ENCODE peak calls at places on chromosome 7, in ten cellular contexts. One of them, this sample, is unnamed.

GRCh38 chr7:13017325-13017853 is 330.0 kb downstream of the ARL4A start:
- DNase-seq in epithelial cell of esophagus: peak; percentile 92
- DNase-seq in adrenal gland: no peak
- DNase-seq in colonic mucosa: no peak
- DNase-seq in IMR-90: peak; percentile 88
- DNase-seq in suprapubic skin: no peak
- DNase-seq in prostate gland: no peak
- DNase-seq in choroid plexus epithelial cell: peak; percentile 86
- DNase-seq in OCI-LY7: no peak
- DNase-seq in coronary artery: no peak
- DNase-seq in this sample: no peak

GRCh38 chr7:17304926-17305325 is 6.5 kb downstream of the AHR start:
- DNase-seq in epithelial cell of esophagus: peak; percentile 95
- DNase-seq in adrenal gland: peak; percentile 27
- DNase-seq in colonic mucosa: no peak
- DNase-seq in IMR-90: peak; percentile 88
- DNase-seq in suprapubic skin: no peak
- DNase-seq in prostate gland: peak; percentile 52
- DNase-seq in choroid plexus epithelial cell: peak; percentile 92
- DNase-seq in OCI-LY7: no peak
- DNase-seq in coronary artery: no peak
- DNase-seq in this sample: peak; percentile 84

GRCh38 chr7:130151591-130152269 is 53.5 kb downstream of the TMEM209 start:
- DNase-seq in epithelial cell of esophagus: no peak
- DNase-seq in adrenal gland: no peak
- DNase-seq in colonic mucosa: no peak
- DNase-seq in IMR-90: peak; percentile 23
- DNase-seq in suprapubic skin: no peak
- DNase-seq in prostate gland: no peak
- DNase-seq in choroid plexus epithelial cell: peak; percentile 36
- DNase-seq in OCI-LY7: no peak
- DNase-seq in coronary artery: no peak
- DNase-seq in this sample: peak; percentile 74

GRCh38 chr7:123022576-123022975 is 27.1 kb upstream of the TAS2R16 start:
- DNase-seq in epithelial cell of esophagus: no peak
- DNase-seq in adrenal gland: no peak
- DNase-seq in colonic mucosa: no peak
- DNase-seq in IMR-90: no peak
- DNase-seq in suprapubic skin: no peak
- DNase-seq in prostate gland: no peak
- DNase-seq in choroid plexus epithelial cell: peak; percentile 80
- DNase-seq in OCI-LY7: no peak
- DNase-seq in coronary artery: no peak
- DNase-seq in this sample: peak; percentile 3

GRCh38 chr7:54841772-54842707 is 83.0 kb upstream of the SEC61G start:
- DNase-seq in epithelial cell of esophagus: peak; percentile 29
- DNase-seq in adrenal gland: no peak
- DNase-seq in colonic mucosa: peak; percentile 31
- DNase-seq in IMR-90: peak; percentile 95
- DNase-seq in suprapubic skin: no peak
- DNase-seq in prostate gland: no peak
- DNase-seq in choroid plexus epithelial cell: peak; percentile 67
- DNase-seq in OCI-LY7: peak; percentile 12
- DNase-seq in coronary artery: no peak
- DNase-seq in this sample: peak; percentile 80

GRCh38 chr7:132771301-132771730 is 195.0 kb upstream of the PLXNA4 start:
- DNase-seq in epithelial cell of esophagus: peak; percentile 5
- DNase-seq in adrenal gland: no peak
- DNase-seq in colonic mucosa: no peak
- DNase-seq in IMR-90: no peak
- DNase-seq in suprapubic skin: no peak
- DNase-seq in prostate gland: no peak
- DNase-seq in choroid plexus epithelial cell: no peak
- DNase-seq in OCI-LY7: no peak
- DNase-seq in coronary artery: no peak
- DNase-seq in this sample: no peak

GRCh38 chr7:151793531-151793935 is 83.4 kb downstream of the PRKAG2 start:
- DNase-seq in epithelial cell of esophagus: no peak
- DNase-seq in adrenal gland: no peak
- DNase-seq in colonic mucosa: no peak
- DNase-seq in IMR-90: no peak
- DNase-seq in suprapubic skin: peak; percentile 88
- DNase-seq in prostate gland: no peak
- DNase-seq in choroid plexus epithelial cell: no peak
- DNase-seq in OCI-LY7: no peak
- DNase-seq in coronary artery: peak; percentile 82
- DNase-seq in this sample: peak; percentile 25

GRCh38 chr7:78225534-78225933 is 427.0 kb downstream of the PHTF2 start:
- DNase-seq in epithelial cell of esophagus: no peak
- DNase-seq in adrenal gland: no peak
- DNase-seq in colonic mucosa: no peak
- DNase-seq in IMR-90: peak; percentile 59
- DNase-seq in suprapubic skin: no peak
- DNase-seq in prostate gland: no peak
- DNase-seq in choroid plexus epithelial cell: peak; percentile 44
- DNase-seq in OCI-LY7: no peak
- DNase-seq in coronary artery: no peak
- DNase-seq in this sample: peak; percentile 53

GRCh38 chr7:132321387-132321786 is 254.9 kb downstream of the PLXNA4 start:
- DNase-seq in epithelial cell of esophagus: no peak
- DNase-seq in adrenal gland: no peak
- DNase-seq in colonic mucosa: no peak
- DNase-seq in IMR-90: no peak
- DNase-seq in suprapubic skin: no peak
- DNase-seq in prostate gland: no peak
- DNase-seq in choroid plexus epithelial cell: peak; percentile 20
- DNase-seq in OCI-LY7: no peak
- DNase-seq in coronary artery: no peak
- DNase-seq in this sample: peak; percentile 31

GRCh38 chr7:135879238-135879637 is 97.9 kb downstream of the MTPN start:
- DNase-seq in epithelial cell of esophagus: peak; percentile 39
- DNase-seq in adrenal gland: no peak
- DNase-seq in colonic mucosa: no peak
- DNase-seq in IMR-90: peak; percentile 42
- DNase-seq in suprapubic skin: no peak
- DNase-seq in prostate gland: no peak
- DNase-seq in choroid plexus epithelial cell: peak; percentile 67
- DNase-seq in OCI-LY7: no peak
- DNase-seq in coronary artery: no peak
- DNase-seq in this sample: peak; percentile 18

GRCh38 chr7:135670179-135670578 is 7.9 kb downstream of the STMP1 start:
- DNase-seq in epithelial cell of esophagus: peak; percentile 77
- DNase-seq in adrenal gland: no peak
- DNase-seq in colonic mucosa: no peak
- DNase-seq in IMR-90: peak; percentile 86
- DNase-seq in suprapubic skin: no peak
- DNase-seq in prostate gland: no peak
- DNase-seq in choroid plexus epithelial cell: peak; percentile 67
- DNase-seq in OCI-LY7: no peak
- DNase-seq in coronary artery: no peak
- DNase-seq in this sample: peak; percentile 84

GRCh38 chr7:231030-231857 is 38.9 kb downstream of the FAM20C start:
- DNase-seq in epithelial cell of esophagus: no peak
- DNase-seq in adrenal gland: no peak
- DNase-seq in colonic mucosa: no peak
- DNase-seq in IMR-90: no peak
- DNase-seq in suprapubic skin: no peak
- DNase-seq in prostate gland: no peak
- DNase-seq in choroid plexus epithelial cell: no peak
- DNase-seq in OCI-LY7: no peak
- DNase-seq in coronary artery: no peak
- DNase-seq in this sample: no peak

GRCh38 chr7:153380636-153381035 is 621.1 kb downstream of the ACTR3B start:
- DNase-seq in epithelial cell of esophagus: no peak
- DNase-seq in adrenal gland: no peak
- DNase-seq in colonic mucosa: no peak
- DNase-seq in IMR-90: no peak
- DNase-seq in suprapubic skin: no peak
- DNase-seq in prostate gland: no peak
- DNase-seq in choroid plexus epithelial cell: no peak
- DNase-seq in OCI-LY7: no peak
- DNase-seq in coronary artery: no peak
- DNase-seq in this sample: no peak

GRCh38 chr7:74579800-74580685 is 77.5 kb upstream of the GTF2I start:
- DNase-seq in epithelial cell of esophagus: peak; percentile 47
- DNase-seq in adrenal gland: no peak
- DNase-seq in colonic mucosa: peak; percentile 89
- DNase-seq in IMR-90: peak; percentile 36
- DNase-seq in suprapubic skin: no peak
- DNase-seq in prostate gland: no peak
- DNase-seq in choroid plexus epithelial cell: peak; percentile 71
- DNase-seq in OCI-LY7: no peak
- DNase-seq in coronary artery: peak; percentile 81
- DNase-seq in this sample: peak; percentile 42

GRCh38 chr7:150363872-150364271 is 4.8 kb upstream of the REPIN1 start:
- DNase-seq in epithelial cell of esophagus: no peak
- DNase-seq in adrenal gland: no peak
- DNase-seq in colonic mucosa: no peak
- DNase-seq in IMR-90: no peak
- DNase-seq in suprapubic skin: no peak
- DNase-seq in prostate gland: no peak
- DNase-seq in choroid plexus epithelial cell: no peak
- DNase-seq in OCI-LY7: peak; percentile 72
- DNase-seq in coronary artery: no peak
- DNase-seq in this sample: no peak
- H3K4me3 ChIP-seq in epithelial cell of esophagus: no peak overlapping the region
- H3K4me3 ChIP-seq in adrenal gland: no peak overlapping the region
- H3K4me3 ChIP-seq in colonic mucosa: no peak overlapping the region
- H3K4me3 ChIP-seq in IMR-90: no peak overlapping the region
- H3K4me3 ChIP-seq in suprapubic skin: no peak overlapping the region
- H3K4me3 ChIP-seq in prostate gland: no peak overlapping the region
- H3K4me3 ChIP-seq in choroid plexus epithelial cell: no peak overlapping the region
- H3K4me3 ChIP-seq in OCI-LY7: peak overlapping the region; percentile 12
- H3K4me3 ChIP-seq in coronary artery: no peak overlapping the region
- H3K4me3 ChIP-seq in this sample: no peak overlapping the region

GRCh38 chr7:137606061-137606674 is 240.6 kb downstream of the DGKI start:
- DNase-seq in epithelial cell of esophagus: peak; percentile 54
- DNase-seq in adrenal gland: no peak
- DNase-seq in colonic mucosa: no peak
- DNase-seq in IMR-90: peak; percentile 71
- DNase-seq in suprapubic skin: no peak
- DNase-seq in prostate gland: no peak
- DNase-seq in choroid plexus epithelial cell: peak; percentile 78
- DNase-seq in OCI-LY7: peak; percentile 46
- DNase-seq in coronary artery: no peak
- DNase-seq in this sample: peak; percentile 74
- TF ChIP-seq CTCF in epithelial cell of esophagus: peak; percentile 11
- TF ChIP-seq CTCF in adrenal gland: peak; percentile 28
- TF ChIP-seq CTCF in colonic mucosa: no peak
- TF ChIP-seq CTCF in IMR-90: peak; percentile 56
- TF ChIP-seq CTCF in suprapubic skin: no peak
- TF ChIP-seq CTCF in prostate gland: no peak
- TF ChIP-seq CTCF in choroid plexus epithelial cell: peak; percentile 40
- TF ChIP-seq CTCF in OCI-LY7: peak; percentile 83
- TF ChIP-seq CTCF in coronary artery: no peak
- TF ChIP-seq CTCF in this sample: peak; percentile 53

GRCh38 chr7:51217804-51218203 is 98.8 kb downstream of the COBL start:
- DNase-seq in epithelial cell of esophagus: no peak
- DNase-seq in adrenal gland: no peak
- DNase-seq in colonic mucosa: no peak
- DNase-seq in IMR-90: no peak
- DNase-seq in suprapubic skin: no peak
- DNase-seq in prostate gland: no peak
- DNase-seq in choroid plexus epithelial cell: no peak
- DNase-seq in OCI-LY7: no peak
- DNase-seq in coronary artery: no peak
- DNase-seq in this sample: no peak

GRCh38 chr7:51210766-51211165 is 105.8 kb downstream of the COBL start:
- DNase-seq in epithelial cell of esophagus: no peak
- DNase-seq in adrenal gland: no peak
- DNase-seq in colonic mucosa: no peak
- DNase-seq in IMR-90: no peak
- DNase-seq in suprapubic skin: no peak
- DNase-seq in prostate gland: no peak
- DNase-seq in choroid plexus epithelial cell: no peak
- DNase-seq in OCI-LY7: no peak
- DNase-seq in coronary artery: no peak
- DNase-seq in this sample: no peak

GRCh38 chr7:51214098-51214497 is 102.5 kb downstream of the COBL start:
- DNase-seq in epithelial cell of esophagus: no peak
- DNase-seq in adrenal gland: no peak
- DNase-seq in colonic mucosa: no peak
- DNase-seq in IMR-90: no peak
- DNase-seq in suprapubic skin: no peak
- DNase-seq in prostate gland: no peak
- DNase-seq in choroid plexus epithelial cell: no peak
- DNase-seq in OCI-LY7: no peak
- DNase-seq in coronary artery: no peak
- DNase-seq in this sample: no peak

GRCh38 chr7:51209426-51209825 is 107.2 kb downstream of the COBL start:
- DNase-seq in epithelial cell of esophagus: no peak
- DNase-seq in adrenal gland: no peak
- DNase-seq in colonic mucosa: no peak
- DNase-seq in IMR-90: no peak
- DNase-seq in suprapubic skin: no peak
- DNase-seq in prostate gland: no peak
- DNase-seq in choroid plexus epithelial cell: no peak
- DNase-seq in OCI-LY7: no peak
- DNase-seq in coronary artery: no peak
- DNase-seq in this sample: no peak

GRCh38 chr7:51213618-51214017 is 103.0 kb downstream of the COBL start:
- DNase-seq in epithelial cell of esophagus: no peak
- DNase-seq in adrenal gland: no peak
- DNase-seq in colonic mucosa: no peak
- DNase-seq in IMR-90: no peak
- DNase-seq in suprapubic skin: no peak
- DNase-seq in prostate gland: no peak
- DNase-seq in choroid plexus epithelial cell: no peak
- DNase-seq in OCI-LY7: no peak
- DNase-seq in coronary artery: no peak
- DNase-seq in this sample: no peak
- H3K4me3 ChIP-seq in epithelial cell of esophagus: no peak overlapping the region
- H3K4me3 ChIP-seq in adrenal gland: no peak overlapping the region
- H3K4me3 ChIP-seq in colonic mucosa: no peak overlapping the region
- H3K4me3 ChIP-seq in IMR-90: no peak overlapping the region
- H3K4me3 ChIP-seq in suprapubic skin: no peak overlapping the region
- H3K4me3 ChIP-seq in prostate gland: no peak overlapping the region
- H3K4me3 ChIP-seq in choroid plexus epithelial cell: no peak overlapping the region
- H3K4me3 ChIP-seq in OCI-LY7: no peak overlapping the region
- H3K4me3 ChIP-seq in coronary artery: no peak overlapping the region
- H3K4me3 ChIP-seq in this sample: no peak overlapping the region

DNA sequence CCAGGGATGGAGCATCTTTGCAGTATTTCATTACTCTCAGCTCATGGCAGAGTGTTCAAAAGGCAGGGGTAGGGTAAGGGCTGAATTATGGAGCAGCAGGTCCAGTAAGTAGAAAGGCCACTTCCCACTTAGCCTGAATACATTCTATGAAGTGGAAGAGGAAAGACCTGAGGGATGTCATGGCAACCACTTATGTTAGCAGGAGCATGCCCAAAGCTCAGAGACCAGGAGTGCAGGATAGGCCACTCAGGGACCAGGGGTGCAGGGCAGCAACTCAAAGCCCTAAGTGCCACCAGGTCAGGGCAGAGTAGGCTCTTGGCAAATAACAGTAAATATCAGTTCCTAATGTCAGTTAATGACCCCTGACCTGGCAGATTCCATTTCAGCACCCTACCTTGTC is 3.6 kb downstream of the SRI start:
- DNase-seq in epithelial cell of esophagus: no peak
- DNase-seq in adrenal gland: no peak
- DNase-seq in colonic mucosa: no peak
- DNase-seq in IMR-90: no peak
- DNase-seq in suprapubic skin: no peak
- DNase-seq in prostate gland: no peak
- DNase-seq in choroid plexus epithelial cell: no peak
- DNase-seq in OCI-LY7: no peak
- DNase-seq in coronary artery: no peak
- DNase-seq in this sample: no peak
- TF ChIP-seq CTCF in epithelial cell of esophagus: no peak
- TF ChIP-seq CTCF in adrenal gland: no peak
- TF ChIP-seq CTCF in colonic mucosa: no peak
- TF ChIP-seq CTCF in IMR-90: no peak
- TF ChIP-seq CTCF in suprapubic skin: no peak
- TF ChIP-seq CTCF in prostate gland: no peak
- TF ChIP-seq CTCF in choroid plexus epithelial cell: no peak
- TF ChIP-seq CTCF in OCI-LY7: no peak
- TF ChIP-seq CTCF in coronary artery: no peak
- TF ChIP-seq CTCF in this sample: no peak

This sample was measured in AG10803.